ENCODE peak calls at places on chromosomes 13 and 19, in nine cellular contexts. L is IMR-90, O is smooth muscle cell of the brain vasculature, U is HS-27A, Q is T1000, H is amygdala, P is HL-60, T is AML-193, J is PC-3. D is an unnamed sample.
A peak's percentile ranks its signal among the peaks of the same experiment; 100 is the strongest.

GRCh38 chr19:2556221-2557092 is 80.5 kb downstream of the GADD45B start:
- DNase-seq in L (no peak), O (no peak), U (no peak), Q (no peak), H (no peak), P (no peak), T (no peak), J (no peak), D (no peak)

GRCh38 chr13:98351636-98352035 is 174.6 kb upstream of the RNF113B start:
- DNase-seq in L (no peak), O (no peak), U (no peak), Q (no peak), H (no peak), P (no peak), T (no peak), J (no peak), D (no peak)

GRCh38 chr13:30395192-30396158 is 26.8 kb upstream of the UBE2L5 start:
- DNase-seq in L (peak; percentile 93), O (peak; percentile 69), U (peak; percentile 33), Q (peak; percentile 44), H (peak; percentile 91), P (peak; percentile 91), T (peak; percentile 98), J (peak; percentile 79), D (peak; percentile 85)

GRCh38 chr19:58558623-58559274 is 338 bp upstream of the UBE2M start:
- DNase-seq in L (peak; percentile 98), O (peak; percentile 97), U (peak; percentile 97), Q (no peak), H (no peak), P (peak; percentile 98), T (no peak), J (peak; percentile 100), D (peak; percentile 97)

GRCh38 chr13:32881074-32881791 is 135.0 kb upstream of the KL start:
- DNase-seq in L (peak; percentile 82), O (no peak), U (no peak), Q (no peak), H (peak; percentile 28), P (peak; percentile 34), T (no peak), J (peak; percentile 33), D (peak; percentile 78)

GRCh38 chr13:97282705-97283104 is 60.6 kb downstream of the MBNL2 start:
- DNase-seq in L (no peak), O (no peak), U (no peak), Q (no peak), H (no peak), P (no peak), T (no peak), J (no peak), D (peak; percentile 56)

GRCh38 chr13:81539643-81540150 is 1198.8 kb upstream of the SPRY2 start:
- DNase-seq in L (no peak), O (no peak), U (no peak), Q (no peak), H (no peak), P (no peak), T (no peak), J (no peak), D (no peak)

GRCh38 chr19:54464624-54465266 is 1.2 kb upstream of the LENG9 start:
- DNase-seq in L (peak; percentile 63), O (no peak), U (peak; percentile 54), Q (peak; percentile 81), H (peak; percentile 88), P (no peak), T (peak; percentile 77), J (peak; percentile 93), D (peak; percentile 88)

GRCh38 chr19:33468361-33469170 is 53.0 kb downstream of the PEPD start:
- DNase-seq in L (peak; percentile 56), O (no peak), U (no peak), Q (no peak), H (no peak), P (no peak), T (no peak), J (no peak), D (no peak)

GRCh38 chr13:100532836-100533435 is 55.7 kb downstream of the GGACT start:
- DNase-seq in L (no peak), O (no peak), U (no peak), Q (no peak), H (no peak), P (no peak), T (no peak), J (no peak), D (no peak)

GRCh38 chr19:45340232-45340898 is at the start of gene KLC3:
- DNase-seq in L (no peak), O (no peak), U (no peak), Q (no peak), H (no peak), P (no peak), T (no peak), J (peak; percentile 70), D (no peak)

GRCh38 chr13:23469901-23470525 is 36.5 kb upstream of the SACS start:
- DNase-seq in L (peak; percentile 83), O (no peak), U (no peak), Q (no peak), H (no peak), P (no peak), T (no peak), J (no peak), D (peak; percentile 63)

GRCh38 chr19:35642312-35642711 is 767 bp downstream of the ETV2 start:
- DNase-seq in L (no peak), O (no peak), U (no peak), Q (no peak), H (no peak), P (no peak), T (no peak), J (no peak), D (peak; percentile 29)

GRCh38 chr19:32404213-32404938 is 1.2 kb upstream of the DPY19L3 start:
- DNase-seq in L (no peak), O (no peak), U (no peak), Q (no peak), H (peak; percentile 18), P (no peak), T (peak; percentile 14), J (no peak), D (no peak)

GRCh38 chr19:12985049-12985776 is 10.1 kb upstream of the NFIX start:
- DNase-seq in L (peak; percentile 76), O (no peak), U (no peak), Q (no peak), H (peak; percentile 90), P (no peak), T (no peak), J (no peak), D (peak; percentile 34)

GRCh38 chr13:79457948-79458347 is 23.0 kb upstream of the NDFIP2 start:
- DNase-seq in L (peak; percentile 91), O (no peak), U (no peak), Q (no peak), H (no peak), P (no peak), T (no peak), J (peak; percentile 48), D (peak; percentile 90)

GRCh38 chr19:28948531-28948930 is 264.4 kb downstream of the UQCRFS1 start:
- DNase-seq in L (no peak), O (no peak), U (no peak), Q (no peak), H (no peak), P (no peak), T (no peak), J (no peak), D (no peak)

GRCh38 chr13:73708393-73708985 is 425.7 kb downstream of the KLF12 start:
- DNase-seq in L (peak; percentile 71), O (peak; percentile 39), U (no peak), Q (no peak), H (peak; percentile 42), P (peak; percentile 10), T (peak; percentile 54), J (peak; percentile 77), D (peak; percentile 58)

GRCh38 chr13:35392768-35393167 is 83.7 kb downstream of the MAB21L1 start:
- DNase-seq in L (no peak), O (no peak), U (no peak), Q (no peak), H (no peak), P (no peak), T (no peak), J (no peak), D (no peak)

GRCh38 chr13:113981201-113981605 is 7.3 kb upstream of the C13orf46 start:
- DNase-seq in L (no peak), O (peak; percentile 43), U (no peak), Q (peak; percentile 21), H (no peak), P (no peak), T (no peak), J (peak; percentile 79), D (no peak)

GRCh38 chr13:99610702-99611289 is 109.5 kb downstream of the TM9SF2 start:
- DNase-seq in L (no peak), O (no peak), U (no peak), Q (no peak), H (no peak), P (no peak), T (no peak), J (no peak), D (peak; percentile 71)

GRCh38 chr13:51837016-51837415 is 8.0 kb downstream of the TMEM272 start:
- DNase-seq in L (no peak), O (no peak), U (no peak), Q (no peak), H (no peak), P (no peak), T (no peak), J (no peak), D (no peak)

GRCh38 chr19:33472696-33473624 is 48.6 kb downstream of the PEPD start:
- DNase-seq in L (peak; percentile 99), O (no peak), U (peak; percentile 24), Q (peak; percentile 88), H (no peak), P (no peak), T (no peak), J (peak; percentile 85), D (peak; percentile 98)

GRCh38 chr13:46184277-46184699 is 2.3 kb upstream of the LCP1 start:
- DNase-seq in L (no peak), O (no peak), U (no peak), Q (no peak), H (peak; percentile 7), P (peak; percentile 28), T (peak; percentile 85), J (peak; percentile 43), D (peak; percentile 27)

GRCh38 chr13:46600943-46601311 is 48.0 kb downstream of the LRCH1 start:
- DNase-seq in L (no peak), O (no peak), U (no peak), Q (no peak), H (no peak), P (no peak), T (no peak), J (no peak), D (no peak)

GRCh38 chr13:23505007-23505406 is 65.2 kb upstream of the TNFRSF19 start:
- DNase-seq in L (peak; percentile 74), O (no peak), U (no peak), Q (no peak), H (no peak), P (no peak), T (no peak), J (peak; percentile 35), D (peak; percentile 94)

GRCh38 chr19:872266-872951 is 12.9 kb downstream of the CFD start:
- DNase-seq in L (peak; percentile 38), O (no peak), U (no peak), Q (peak; percentile 89), H (no peak), P (no peak), T (no peak), J (peak; percentile 45), D (peak; percentile 44)

GRCh38 chr19:11265785-11266236 is 3.5 kb upstream of the DOCK6 start:
- DNase-seq in L (no peak), O (no peak), U (no peak), Q (no peak), H (no peak), P (no peak), T (no peak), J (peak; percentile 98), D (no peak)

GRCh38 chr19:40600086-40600917 is 867 bp upstream of the LTBP4 start:
- DNase-seq in L (no peak), O (no peak), U (no peak), Q (no peak), H (peak; percentile 51), P (no peak), T (no peak), J (no peak), D (no peak)

GRCh38 chr19:35248310-35249145 is at the start of gene LSR:
- DNase-seq in L (no peak), O (no peak), U (no peak), Q (no peak), H (no peak), P (no peak), T (no peak), J (peak; percentile 84), D (no peak)

GRCh38 chr13:42747399-42747873 is 33.9 kb upstream of the FAM216B start:
- DNase-seq in L (peak; percentile 99), O (peak; percentile 82), U (peak; percentile 22), Q (peak; percentile 42), H (no peak), P (no peak), T (no peak), J (peak; percentile 64), D (peak; percentile 97)

D was measured in M059J.